ENCODE peak calls at places on chromosomes 1 and 21, in four cellular contexts. B, H, I and L are unnamed samples.
A peak's percentile ranks its signal among the peaks of the same experiment; 100 is the strongest.

GRCh38 chr1:7386226-7387052 is 384.7 kb upstream of the VAMP3 start:
- DNase-seq in H (no peak), I (peak; percentile 19), B (no peak), L (peak; percentile 89)

GRCh38 chr1:14713077-14713476 is 114.6 kb downstream of the KAZN start:
- DNase-seq in H (no peak), I (no peak), B (no peak), L (no peak)

GRCh38 chr1:231192620-231193163 is 30.8 kb downstream of the TRIM67 start:
- DNase-seq in I (no peak), B (peak; percentile 73), H (no peak), L (no peak)

GRCh38 chr1:199489594-199489993 is 537.9 kb upstream of the NR5A2 start:
- DNase-seq in H (no peak), B (no peak), I (no peak), L (no peak)

GRCh38 chr1:34130306-34130705 is 34.7 kb downstream of the CSMD2 start:
- DNase-seq in H (no peak), B (no peak), I (no peak), L (peak; percentile 57)

GRCh38 chr21:21612446-21612845 is 614.2 kb downstream of the NCAM2 start:
- DNase-seq in I (no peak), H (no peak), B (no peak), L (no peak)

GRCh38 chr1:93749487-93749886 is 67.8 kb upstream of the BCAR3 start:
- DNase-seq in I (no peak), B (no peak), H (no peak), L (no peak)

GRCh38 chr1:84772428-84772943 is 82.2 kb upstream of the SSX2IP start:
- DNase-seq in B (peak; percentile 75), I (peak; percentile 84), H (peak; percentile 79), L (no peak)

GRCh38 chr1:78047131-78047530 is 1.4 kb downstream of the GIPC2 start:
- DNase-seq in B (no peak), H (no peak), I (no peak), L (no peak)

GRCh38 chr1:112983540-112984131 is 27.6 kb upstream of the SLC16A1 start:
- DNase-seq in H (no peak), I (no peak), B (no peak), L (no peak)

GRCh38 chr1:59452026-59452425 is 155.1 kb downstream of the FGGY start:
- DNase-seq in H (no peak), B (no peak), I (no peak), L (no peak)

GRCh38 chr21:19048088-19048672 is 644.6 kb upstream of the TMPRSS15 start:
- DNase-seq in I (no peak), B (no peak), H (no peak), L (no peak)

GRCh38 chr1:204072951-204073836 is at the start of gene SOX13:
- DNase-seq in H (peak; percentile 90), B (peak; percentile 90), I (peak; percentile 95), L (peak; percentile 95)

GRCh38 chr1:7565099-7565750 is 205.9 kb upstream of the VAMP3 start:
- DNase-seq in H (peak; percentile 59), I (no peak), B (no peak), L (no peak)

DNA sequence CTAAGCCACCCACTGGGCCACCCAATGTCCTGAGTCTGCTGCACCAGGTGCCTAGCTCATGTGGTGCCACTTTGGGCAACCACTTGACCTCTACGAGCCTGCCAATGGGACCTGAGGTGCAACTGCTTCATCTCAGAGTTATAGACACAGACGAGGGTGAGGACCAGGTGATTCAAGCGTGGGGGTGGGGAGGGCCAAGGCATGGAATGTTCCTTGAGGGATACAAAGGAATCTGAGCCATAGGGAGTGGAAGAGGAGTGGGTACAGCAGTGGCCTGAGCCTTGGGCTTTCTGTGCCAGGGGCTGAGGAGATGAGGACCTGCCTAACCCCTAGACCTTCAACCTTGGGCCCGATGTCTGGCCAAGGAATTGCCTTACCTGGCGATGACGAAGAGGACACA is 209.1 kb downstream of the GRIK3 start:
- DNase-seq in H (no peak), I (no peak), B (no peak), L (no peak)
- H3K4me3 ChIP-seq in H (no peak overlapping the region), I (no peak overlapping the region), B (no peak overlapping the region), L (no peak overlapping the region)

GRCh38 chr1:226987179-226987536 is 47.1 kb downstream of the COQ8A start:
- DNase-seq in H (no peak), B (no peak), I (no peak), L (peak; percentile 83)

GRCh38 chr1:226984521-226985238 is 44.6 kb downstream of the COQ8A start:
- DNase-seq in B (no peak), I (no peak), H (peak; percentile 79), L (peak; percentile 79)

GRCh38 chr1:226986496-226987178 is 46.5 kb downstream of the COQ8A start:
- DNase-seq in B (no peak), I (no peak), H (no peak), L (peak; percentile 80)

GRCh38 chr1:226985239-226985838 is 45.2 kb downstream of the COQ8A start:
- DNase-seq in B (no peak), H (no peak), I (no peak), L (peak; percentile 84)

DNA sequence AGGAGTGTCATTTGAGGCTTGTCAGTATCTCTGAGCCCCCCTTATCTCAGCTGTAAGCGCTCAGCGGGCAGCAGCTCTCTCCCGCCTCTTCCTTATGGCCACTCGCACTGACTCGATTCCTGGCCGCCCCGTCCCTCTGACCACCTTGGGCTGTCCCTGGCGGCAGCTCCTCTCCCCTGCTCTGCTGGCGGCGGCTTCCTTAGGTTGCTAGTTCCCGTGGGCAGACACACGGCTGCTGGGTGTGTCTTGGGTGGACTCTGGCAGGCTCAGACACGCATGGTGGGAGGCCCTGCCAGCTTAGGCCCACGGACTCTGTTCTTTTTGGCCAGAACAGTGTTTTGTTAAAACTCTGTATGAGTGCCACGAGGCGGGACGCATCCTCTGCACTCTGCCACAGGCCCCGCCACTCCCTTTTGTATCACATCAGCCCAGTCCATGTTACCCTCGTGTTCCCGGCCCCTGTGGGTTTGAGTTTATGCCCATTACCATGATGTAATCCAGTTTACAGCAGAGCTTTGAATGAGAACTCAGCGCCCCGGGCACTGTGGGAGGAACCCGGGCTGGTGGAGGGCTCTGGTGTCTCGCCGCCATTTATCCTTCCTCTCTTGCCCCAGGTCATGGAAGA is 45.9 kb downstream of the COQ8A start:
- DNase-seq in I (no peak), B (no peak), H (peak; percentile 65), L (peak; percentile 78)
- H3K4me1 ChIP-seq in I (peaks cover 28% of the 10 kb centered on the region), B (peaks cover 12% of the 10 kb centered on the region), H (no peaks in the 10 kb centered on the region), L (peaks cover 56% of the 10 kb centered on the region)

GRCh38 chr21:33734818-33735217 is 92.5 kb downstream of the ITSN1 start:
- DNase-seq in I (no peak), B (no peak), H (no peak), L (no peak)
- H3K4me3 ChIP-seq in I (no peak overlapping the region), B (no peak overlapping the region), H (no peak overlapping the region), L (no peak overlapping the region)

GRCh38 chr1:39129514-39129913 is 75.0 kb upstream of the MACF1 start:
- DNase-seq in H (no peak), I (no peak), B (no peak), L (no peak)
- H3K4me1 ChIP-seq in H (peaks cover 5% of the 10 kb centered on the region), I (peaks cover 77% of the 10 kb centered on the region), B (peaks cover 44% of the 10 kb centered on the region), L (peaks cover 73% of the 10 kb centered on the region)

GRCh38 chr1:244860078-244860477 is 4.3 kb downstream of the HNRNPU start:
- DNase-seq in I (no peak), H (no peak), B (no peak), L (no peak)
- H3K4me3 ChIP-seq in I (peak overlapping the region; percentile 98), H (peak overlapping the region; percentile 92), B (peak overlapping the region; percentile 98), L (peak overlapping the region; percentile 100)